ENCODE peak calls at places on chromosome X, in seven cellular contexts. C is fibroblast of mammary gland, B is SK-N-MC, L is cardiac muscle cell, V is IMR-90, E is GM12865, F is skeletal muscle cell. Q is an unnamed sample.

GRCh38 chrX:43641691-43642090 is 14.4 kb upstream of the MAOA start:
- DNase-seq in B (no peak), F (no peak), E (no peak), V (no peak), C (no peak), L (no peak), Q (no peak)

GRCh38 chrX:275967-276587 is 5.1 kb upstream of the PLCXD1 start:
- DNase-seq in V (peak), B (no peak), E (no peak), F (no peak), C (peak), L (peak), Q (no peak)

GRCh38 chrX:133249659-133250058 is 31.5 kb upstream of the TFDP3 start:
- DNase-seq in C (peak), L (peak), F (no peak), B (no peak), V (no peak), E (no peak), Q (no peak)

GRCh38 chrX:13377537-13377936 is 57.7 kb upstream of the ATXN3L start:
- DNase-seq in L (peak), E (no peak), B (no peak), V (peak), F (peak), C (peak), Q (no peak)

GRCh38 chrX:13742397-13743176 is 8.0 kb downstream of the OFD1 start:
- DNase-seq in B (no peak), V (no peak), C (no peak), F (no peak), E (peak), L (peak), Q (no peak)

GRCh38 chrX:17591741-17592110 is 145.6 kb upstream of the SCML1 start:
- DNase-seq in E (peak), C (peak), B (no peak), V (peak), L (peak), F (peak), Q (peak)

GRCh38 chrX:3244203-3244743 is 102.2 kb downstream of the MXRA5 start:
- DNase-seq in B (no peak), C (peak), F (peak), E (no peak), V (peak), L (peak), Q (no peak)

GRCh38 chrX:56813318-56813837 is 84.3 kb downstream of the NBDY start:
- DNase-seq in F (peak), C (peak), V (peak), E (peak), B (no peak), L (peak), Q (no peak)

GRCh38 chrX:25021132-25021498 is 5.3 kb upstream of the ARX start:
- DNase-seq in C (no peak), B (no peak), L (no peak), V (no peak), E (no peak), F (no peak), Q (no peak)

GRCh38 chrX:68462653-68463052 is 29.4 kb upstream of the OPHN1 start:
- DNase-seq in V (peak), E (peak), F (peak), C (peak), B (no peak), L (peak), Q (no peak)

GRCh38 chrX:316351-317325 is 2.0 kb downstream of the GTPBP6 start:
- DNase-seq in C (no peak), B (no peak), F (no peak), E (no peak), L (no peak), V (no peak), Q (no peak)

GRCh38 chrX:437636-438390 is 51.1 kb upstream of the PPP2R3B start:
- DNase-seq in C (no peak), B (no peak), V (no peak), F (no peak), L (no peak), E (no peak), Q (no peak)

GRCh38 chrX:25105251-25105650 is 89.5 kb upstream of the ARX start:
- DNase-seq in B (peak), C (no peak), L (no peak), E (no peak), V (no peak), F (no peak), Q (no peak)

GRCh38 chrX:18574591-18574990 is 97.3 kb downstream of the RS1 start:
- DNase-seq in E (no peak), C (peak), F (peak), V (peak), L (peak), B (no peak), Q (peak)

GRCh38 chrX:1453390-1453783 is 678 bp upstream of the ASMTL start:
- DNase-seq in B (no peak), L (no peak), E (no peak), F (no peak), V (no peak), C (no peak), Q (no peak)

GRCh38 chrX:150692296-150692695 is 900 bp upstream of the MTMR1 start:
- DNase-seq in L (no peak), V (no peak), E (peak), B (no peak), C (no peak), F (no peak), Q (no peak)

GRCh38 chrX:112830540-112830939 is 10.1 kb downstream of the AMOT start:
- DNase-seq in L (no peak), B (no peak), V (no peak), C (no peak), E (no peak), F (no peak), Q (no peak)

GRCh38 chrX:16946361-16946964 is at the start of gene REPS2:
- DNase-seq in F (no peak), B (no peak), L (peak), V (peak), E (peak), C (peak), Q (peak)

GRCh38 chrX:2609431-2610238 is 81.5 kb upstream of the CD99 start:
- DNase-seq in C (peak), V (peak), F (no peak), E (no peak), L (peak), B (no peak), Q (no peak)

GRCh38 chrX:133056341-133056740 is 40.6 kb downstream of the USP26 start:
- DNase-seq in V (no peak), E (no peak), C (no peak), B (no peak), F (no peak), L (no peak), Q (no peak)

GRCh38 chrX:38985375-38985774 is 184.1 kb downstream of the MID1IP1 start:
- DNase-seq in V (peak), B (no peak), E (peak), C (peak), F (no peak), L (peak), Q (no peak)

DNA sequence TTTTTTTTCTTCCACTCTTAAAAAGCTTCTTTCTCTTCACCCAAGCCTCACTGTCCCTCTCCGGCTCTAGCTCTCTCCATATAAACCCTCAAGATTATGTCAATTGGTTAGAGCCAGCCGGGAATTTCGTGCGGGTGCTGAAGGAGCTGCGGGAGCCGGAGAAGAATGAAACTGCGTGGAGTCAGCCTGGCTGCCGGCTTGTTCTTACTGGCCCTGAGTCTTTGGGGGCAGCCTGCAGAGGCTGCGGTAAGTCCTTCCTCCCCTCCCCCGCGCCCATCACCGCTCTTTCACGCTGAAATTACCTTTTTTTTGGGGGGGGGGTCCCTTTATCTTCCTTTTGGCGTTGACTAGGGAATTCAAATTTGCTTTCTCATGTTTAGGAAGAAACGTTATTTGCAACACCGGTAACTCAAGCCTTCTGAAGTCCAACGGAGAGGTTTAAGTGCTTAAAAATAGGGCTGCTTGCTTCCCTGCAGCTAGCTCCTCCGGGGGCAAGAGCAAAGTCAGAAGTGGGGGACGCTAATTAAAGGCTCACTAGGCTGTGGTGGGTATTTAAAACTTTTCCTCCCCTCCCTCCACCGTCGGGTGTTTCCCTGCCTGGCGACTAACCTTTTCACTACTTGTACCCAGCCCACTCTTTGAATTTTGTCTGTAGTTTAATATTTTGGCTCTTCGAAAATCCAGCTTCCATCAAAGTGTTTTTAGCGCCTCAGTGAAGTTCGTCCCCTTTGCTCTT is 491 bp downstream of the COL4A5 start:
- DNase-seq in V (peak), L (peak), F (no peak), C (peak), B (no peak), E (no peak), Q (no peak)
- H3K4me3 ChIP-seq in V (peak), L (peak), F (peak), C (peak), B (peak), E (no peak), Q (peak)

DNA sequence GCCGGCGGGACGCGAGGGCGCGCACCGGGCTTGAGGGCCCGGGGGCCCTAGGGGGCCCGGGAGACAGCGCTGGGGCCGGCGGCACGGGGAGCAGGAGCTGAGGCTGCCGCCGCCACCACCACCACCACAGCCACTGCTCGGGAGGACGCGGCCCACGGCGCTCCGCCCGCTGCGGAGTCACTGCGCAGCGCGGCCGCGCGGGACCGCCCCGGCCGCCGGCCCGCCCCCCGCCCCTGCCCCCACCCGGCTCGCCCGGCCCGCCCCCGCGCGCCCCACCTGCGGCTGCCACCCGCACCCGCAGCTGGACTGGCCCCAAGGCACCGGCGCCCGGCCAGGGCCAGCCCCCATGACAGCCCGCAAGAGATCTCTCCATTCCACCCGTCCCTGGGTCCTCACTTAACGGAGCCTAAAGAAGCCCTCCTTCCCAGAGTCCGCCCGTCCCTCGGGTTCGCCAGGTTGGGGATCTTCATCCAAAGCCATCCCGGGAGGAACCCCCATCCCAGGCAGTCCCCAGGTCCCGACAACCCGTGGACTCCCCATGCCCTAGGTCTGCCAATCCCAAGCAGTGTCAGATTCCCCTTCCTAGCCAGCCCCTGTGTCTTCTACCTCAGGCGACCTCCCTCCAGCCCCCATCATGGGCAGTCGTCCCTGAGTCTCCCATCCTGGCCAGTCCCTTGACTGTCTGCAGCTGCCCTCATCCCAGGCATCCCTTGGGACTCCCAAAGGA is 40.0 kb upstream of the IQSEC2 start:
- DNase-seq in F (no peak), B (no peak), L (no peak), E (no peak), C (no peak), V (no peak), Q (no peak)
- H3K4me3 ChIP-seq in F (peak), B (peak), L (peak), E (no peak), C (no peak), V (peak), Q (peak)

GRCh38 chrX:136781180-136781797 is 557 bp upstream of the ARHGEF6 start:
- DNase-seq in L (peak), C (peak), E (no peak), V (no peak), F (no peak), B (no peak), Q (no peak)

GRCh38 chrX:136778914-136779313 is 1.8 kb downstream of the ARHGEF6 start:
- DNase-seq in C (no peak), E (no peak), B (no peak), V (no peak), F (no peak), L (no peak), Q (no peak)

GRCh38 chrX:136780738-136781137 is at the start of gene ARHGEF6:
- DNase-seq in F (no peak), C (no peak), E (peak), V (no peak), L (no peak), B (no peak), Q (no peak)

GRCh38 chrX:136779346-136779781 is 1.4 kb downstream of the ARHGEF6 start:
- DNase-seq in B (no peak), E (peak), C (no peak), V (no peak), L (no peak), F (no peak), Q (no peak)

DNA sequence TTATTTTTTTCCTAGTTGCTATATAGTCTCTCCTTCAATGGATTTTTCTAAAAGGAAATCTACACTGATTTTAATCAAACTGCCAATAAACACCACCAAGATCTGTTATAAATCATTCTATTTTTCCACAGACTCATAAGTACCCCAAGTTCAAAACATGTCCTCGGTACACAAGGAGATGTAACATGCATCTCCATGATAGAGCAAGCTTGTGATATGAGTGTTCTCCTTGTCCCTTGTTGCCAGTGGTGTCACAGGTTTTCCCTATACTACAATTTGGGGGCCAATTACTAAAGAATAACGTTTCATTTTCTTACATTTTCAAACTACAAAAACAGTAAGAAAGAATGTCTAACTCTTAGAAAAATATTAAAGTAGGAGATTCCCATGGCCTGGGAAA is 491 bp downstream of the ARHGEF6 start:
- DNase-seq in F (no peak), B (no peak), L (no peak), E (peak), V (no peak), C (no peak), Q (no peak)
- H3K4me3 ChIP-seq in F (peak), B (peak), L (no peak), E (peak), V (no peak), C (no peak), Q (no peak)

GRCh38 chrX:153878285-153878779 is 7.6 kb downstream of the L1CAM start:
- DNase-seq in F (no peak), L (no peak), B (no peak), E (no peak), V (no peak), C (no peak), Q (no peak)
- H3K4me3 ChIP-seq in F (no peak), L (no peak), B (peak), E (no peak), V (no peak), C (no peak), Q (no peak)

GRCh38 chrX:49199315-49199595 is 738 bp downstream of the SYP start:
- DNase-seq in B (no peak), F (no peak), V (no peak), C (no peak), E (no peak), L (no peak), Q (no peak)
- H3K4me3 ChIP-seq in B (no peak), F (no peak), V (no peak), C (no peak), E (no peak), L (no peak), Q (no peak)

GRCh38 chrX:120015145-120016067 is 62.1 kb downstream of the RHOXF2B start:
- DNase-seq in C (no peak), E (no peak), F (no peak), L (peak), B (no peak), V (no peak), Q (no peak)
- H3K4me3 ChIP-seq in C (no peak), E (peak), F (peak), L (peak), B (peak), V (no peak), Q (peak)

GRCh38 chrX:154375156-154375504 is 696 bp upstream of the FLNA start:
- DNase-seq in L (no peak), E (no peak), B (no peak), F (no peak), C (no peak), V (no peak), Q (no peak)
- H3K4me3 ChIP-seq in L (peak), E (no peak), B (peak), F (peak), C (no peak), V (peak), Q (peak)

GRCh38 chrX:23552289-23552688 is 115.0 kb upstream of the PRDX4 start:
- DNase-seq in C (no peak), F (no peak), E (no peak), B (no peak), L (peak), V (no peak), Q (no peak)
- H3K4me3 ChIP-seq in C (no peak), F (no peak), E (no peak), B (no peak), L (no peak), V (no peak), Q (no peak)